ENCODE peak calls at places on chromosomes 13 and 19, in four cellular contexts. O is K562, U is H1, Z is SK-N-SH. K is an unnamed sample.

GRCh38 chr19:48830088-48830487 is 6.2 kb downstream of the HSD17B14 start:
- DNase-seq in O (peak), Z (no peak), U (no peak), K (no peak)

GRCh38 chr13:109361562-109361961 is 424.8 kb downstream of the IRS2 start:
- DNase-seq in Z (peak), O (no peak), U (no peak), K (no peak)

GRCh38 chr19:33365676-33366075 is 7.8 kb upstream of the CEBPG start:
- DNase-seq in U (no peak), Z (no peak), O (no peak), K (no peak)

GRCh38 chr19:31254611-31255010 is 94.6 kb downstream of the TSHZ3 start:
- DNase-seq in Z (no peak), O (no peak), U (no peak), K (no peak)

GRCh38 chr13:34030782-34031181 is 212.8 kb downstream of the RFC3 start:
- DNase-seq in Z (no peak), U (no peak), O (no peak), K (no peak)

GRCh38 chr13:111491021-111491420 is 170.6 kb downstream of the TEX29 start:
- DNase-seq in Z (no peak), O (no peak), U (no peak), K (no peak)

GRCh38 chr13:113499936-113500335 is 9.4 kb upstream of the DCUN1D2 start:
- DNase-seq in Z (no peak), O (no peak), U (no peak), K (no peak)

GRCh38 chr13:113553541-113554332 is 30.8 kb upstream of the TFDP1 start:
- DNase-seq in O (no peak), U (no peak), Z (no peak), K (no peak)

GRCh38 chr19:19321143-19321577 is 531 bp downstream of the MAU2 start:
- DNase-seq in Z (peak), U (no peak), O (peak), K (peak)

GRCh38 chr13:21976159-21976558 is 305.3 kb downstream of the FGF9 start:
- DNase-seq in O (no peak), Z (no peak), U (no peak), K (no peak)

GRCh38 chr13:73844986-73845385 is 289.2 kb downstream of the KLF12 start:
- DNase-seq in Z (no peak), O (no peak), U (no peak), K (no peak)

GRCh38 chr19:54478677-54479266 is 5.7 kb upstream of the CDC42EP5 start:
- DNase-seq in U (no peak), Z (peak), O (no peak), K (peak)

GRCh38 chr13:90750957-90751356 is 596.5 kb upstream of the MIR17HG start:
- DNase-seq in U (no peak), Z (peak), O (no peak), K (no peak)

GRCh38 chr19:28586501-28586900 is 626.5 kb downstream of the UQCRFS1 start:
- DNase-seq in U (no peak), Z (no peak), O (no peak), K (no peak)

GRCh38 chr13:101576452-101576851 is 124.0 kb downstream of the ITGBL1 start:
- DNase-seq in U (no peak), O (no peak), Z (no peak), K (no peak)

GRCh38 chr19:47230122-47230920 is 678 bp downstream of the BBC3 start:
- DNase-seq in Z (peak), U (no peak), O (peak), K (peak)

GRCh38 chr19:11204943-11205349 is 7.6 kb upstream of the KANK2 start:
- DNase-seq in O (no peak), Z (peak), U (no peak), K (no peak)

GRCh38 chr13:48265217-48265815 is 32.3 kb downstream of the ITM2B start:
- DNase-seq in O (no peak), Z (no peak), U (no peak), K (no peak)

GRCh38 chr13:28794370-28794769 is 25.8 kb upstream of the MTUS2 start:
- DNase-seq in U (no peak), O (no peak), Z (no peak), K (no peak)

GRCh38 chr13:97116754-97117153 is 105.4 kb upstream of the MBNL2 start:
- DNase-seq in Z (no peak), O (no peak), U (no peak), K (no peak)

GRCh38 chr13:74047925-74048324 is 86.3 kb downstream of the KLF12 start:
- DNase-seq in O (no peak), Z (no peak), U (no peak), K (no peak)

GRCh38 chr13:73089216-73089615 is 30.4 kb downstream of the KLF5 start:
- DNase-seq in O (no peak), U (no peak), Z (no peak), K (no peak)

GRCh38 chr13:26022538-26023292 is 29.1 kb downstream of the SHISA2 start:
- DNase-seq in Z (peak), U (no peak), O (no peak), K (no peak)

GRCh38 chr13:104809483-104809882 is 1726.0 kb downstream of the EFNB2 start:
- DNase-seq in U (no peak), O (no peak), Z (no peak), K (no peak)

GRCh38 chr19:35309481-35310279 is 17.7 kb downstream of the MAG start:
- DNase-seq in U (no peak), Z (no peak), O (peak), K (no peak)

GRCh38 chr13:105471683-105472082 is 1063.8 kb downstream of the EFNB2 start:
- DNase-seq in U (no peak), O (no peak), Z (no peak), K (no peak)

GRCh38 chr13:112968910-112969691 is at the start of gene MCF2L:
- DNase-seq in U (no peak), O (peak), Z (peak), K (no peak)

GRCh38 chr13:53100394-53101063 is 71.9 kb downstream of the OLFM4 start:
- DNase-seq in Z (no peak), U (no peak), O (no peak), K (no peak)

GRCh38 chr13:58994778-58995177 is 1169.0 kb downstream of the DIAPH3 start:
- DNase-seq in Z (no peak), U (no peak), O (no peak), K (no peak)

GRCh38 chr19:45947926-45948325 is 25.7 kb downstream of the NOVA2 start:
- DNase-seq in U (no peak), O (no peak), Z (no peak), K (no peak)

GRCh38 chr13:97359181-97360057 is 74.5 kb upstream of the RAP2A start:
- DNase-seq in O (peak), U (no peak), Z (peak), K (peak)

GRCh38 chr19:33683881-33684549 is 62.3 kb downstream of the CHST8 start:
- DNase-seq in O (no peak), U (peak), Z (no peak), K (peak)

GRCh38 chr19:11203194-11204075 is 6.1 kb upstream of the KANK2 start:
- DNase-seq in U (peak), Z (peak), O (peak), K (peak)

GRCh38 chr19:51259348-51260245 is 8.7 kb downstream of the SIGLECL1 start:
- DNase-seq in U (peak), Z (peak), O (peak), K (peak)

GRCh38 chr19:13887039-13887438 is 10.1 kb downstream of the NANOS3 start:
- DNase-seq in O (no peak), Z (no peak), U (no peak), K (no peak)

GRCh38 chr19:29881386-29881785 is 60.7 kb upstream of the URI1 start:
- DNase-seq in O (no peak), U (no peak), Z (no peak), K (no peak)

GRCh38 chr13:114145256-114145655 is 12.8 kb upstream of the RASA3 start:
- DNase-seq in O (no peak), Z (peak), U (no peak), K (no peak)

GRCh38 chr13:79459906-79460305 is 21.0 kb upstream of the NDFIP2 start:
- DNase-seq in U (no peak), O (no peak), Z (no peak), K (no peak)

GRCh38 chr13:94384217-94384905 is 95.1 kb downstream of the DCT start:
- DNase-seq in Z (no peak), U (no peak), O (no peak), K (no peak)

GRCh38 chr19:49560358-49560900 is 19.9 kb downstream of the NOSIP start:
- DNase-seq in U (no peak), O (peak), Z (no peak), K (no peak)

GRCh38 chr19:12882589-12882988 is 1.3 kb upstream of the DNASE2 start:
- DNase-seq in Z (no peak), O (no peak), U (no peak), K (no peak)

GRCh38 chr19:12885749-12886706 is 973 bp downstream of the KLF1 start:
- DNase-seq in U (no peak), O (peak), Z (peak), K (peak)

GRCh38 chr19:12884926-12885748 is 1.9 kb downstream of the KLF1 start:
- DNase-seq in U (peak), Z (peak), O (peak), K (peak)

GRCh38 chr19:12884202-12884601 is 2.8 kb downstream of the KLF1 start:
- DNase-seq in U (no peak), O (no peak), Z (no peak), K (no peak)

DNA sequence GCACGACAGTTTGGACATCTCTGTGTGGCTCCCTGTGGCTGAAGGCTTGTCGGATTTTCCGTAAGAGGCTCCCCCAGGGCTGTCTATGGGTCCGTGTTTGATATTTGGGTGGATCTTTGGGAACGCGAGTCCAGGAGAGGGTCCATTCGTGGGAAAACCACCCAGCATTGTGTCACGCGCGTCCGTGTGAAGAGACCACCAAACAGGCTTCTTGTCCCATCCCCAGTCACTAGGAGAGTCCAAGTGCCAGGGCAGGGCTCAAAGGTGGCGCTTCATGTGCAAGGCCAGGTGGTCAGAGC is 2.4 kb downstream of the KLF1 start:
- DNase-seq in Z (no peak), O (no peak), U (no peak), K (no peak)
- TF ChIP-seq TEAD4 in Z (no peak), O (no peak), U (no peak), K (no peak)

DNA sequence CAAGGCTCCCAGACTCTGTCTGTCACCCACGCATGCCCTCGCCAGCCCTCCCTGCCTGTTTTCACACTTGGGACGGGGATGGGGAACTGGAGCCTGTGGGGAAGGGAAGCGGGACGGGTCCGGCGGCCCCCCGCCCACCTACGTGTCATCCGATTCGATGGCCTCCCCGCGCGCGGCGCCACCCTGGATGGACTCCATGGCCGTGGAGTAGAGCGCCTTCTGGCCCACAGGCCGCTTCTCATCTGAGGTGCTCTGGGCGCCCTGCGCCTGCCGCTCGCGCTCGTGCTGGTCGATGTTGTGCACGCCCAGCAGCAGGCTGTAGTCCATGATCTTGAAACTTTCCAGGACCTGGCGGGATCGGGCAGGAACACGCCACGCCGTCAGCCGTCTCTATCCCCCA is 25.1 kb upstream of the CACTIN start:
- DNase-seq in Z (no peak), U (no peak), O (no peak), K (no peak)
- TF ChIP-seq TEAD4 in Z (no peak), U (no peak), O (no peak), K (no peak)

DNA sequence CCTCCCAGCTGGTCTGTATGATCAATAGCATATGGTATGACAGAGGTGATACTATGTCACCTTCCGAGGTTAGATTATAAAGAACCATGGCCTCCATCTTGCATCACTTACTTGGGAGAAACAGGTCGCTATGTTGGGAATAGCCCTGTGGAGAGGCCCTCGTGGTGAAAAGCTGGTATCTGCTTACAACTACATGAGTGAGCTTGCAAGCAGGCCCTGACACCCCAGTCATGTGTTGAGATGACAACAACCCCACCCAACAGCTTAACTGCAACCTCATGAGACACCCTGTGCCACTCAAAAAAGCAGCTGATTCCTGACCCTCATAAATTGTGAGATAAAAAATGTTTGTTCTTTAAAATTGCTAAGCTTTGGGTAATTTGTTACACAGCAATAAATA is 18.8 kb downstream of the MTRF1 start:
- DNase-seq in O (no peak), Z (no peak), U (no peak), K (no peak)
- TF ChIP-seq TEAD4 in O (no peak), Z (no peak), U (no peak), K (no peak)

GRCh38 chr19:38617283-38617763 is 430 bp downstream of the MAP4K1 start:
- DNase-seq in Z (no peak), O (no peak), U (no peak), K (no peak)
- TF ChIP-seq TEAD4 in Z (no peak), O (no peak), U (no peak), K (no peak)

GRCh38 chr19:868458-869244 is 9.2 kb downstream of the CFD start:
- DNase-seq in O (no peak), U (no peak), Z (no peak), K (no peak)

GRCh38 chr19:867855-868457 is 8.5 kb downstream of the CFD start:
- DNase-seq in Z (no peak), U (no peak), O (no peak), K (no peak)

GRCh38 chr19:870963-871401 is 11.5 kb downstream of the CFD start:
- DNase-seq in U (no peak), Z (peak), O (no peak), K (no peak)

GRCh38 chr19:870314-870713 is 10.8 kb downstream of the CFD start:
- DNase-seq in O (no peak), U (no peak), Z (no peak), K (no peak)

DNA sequence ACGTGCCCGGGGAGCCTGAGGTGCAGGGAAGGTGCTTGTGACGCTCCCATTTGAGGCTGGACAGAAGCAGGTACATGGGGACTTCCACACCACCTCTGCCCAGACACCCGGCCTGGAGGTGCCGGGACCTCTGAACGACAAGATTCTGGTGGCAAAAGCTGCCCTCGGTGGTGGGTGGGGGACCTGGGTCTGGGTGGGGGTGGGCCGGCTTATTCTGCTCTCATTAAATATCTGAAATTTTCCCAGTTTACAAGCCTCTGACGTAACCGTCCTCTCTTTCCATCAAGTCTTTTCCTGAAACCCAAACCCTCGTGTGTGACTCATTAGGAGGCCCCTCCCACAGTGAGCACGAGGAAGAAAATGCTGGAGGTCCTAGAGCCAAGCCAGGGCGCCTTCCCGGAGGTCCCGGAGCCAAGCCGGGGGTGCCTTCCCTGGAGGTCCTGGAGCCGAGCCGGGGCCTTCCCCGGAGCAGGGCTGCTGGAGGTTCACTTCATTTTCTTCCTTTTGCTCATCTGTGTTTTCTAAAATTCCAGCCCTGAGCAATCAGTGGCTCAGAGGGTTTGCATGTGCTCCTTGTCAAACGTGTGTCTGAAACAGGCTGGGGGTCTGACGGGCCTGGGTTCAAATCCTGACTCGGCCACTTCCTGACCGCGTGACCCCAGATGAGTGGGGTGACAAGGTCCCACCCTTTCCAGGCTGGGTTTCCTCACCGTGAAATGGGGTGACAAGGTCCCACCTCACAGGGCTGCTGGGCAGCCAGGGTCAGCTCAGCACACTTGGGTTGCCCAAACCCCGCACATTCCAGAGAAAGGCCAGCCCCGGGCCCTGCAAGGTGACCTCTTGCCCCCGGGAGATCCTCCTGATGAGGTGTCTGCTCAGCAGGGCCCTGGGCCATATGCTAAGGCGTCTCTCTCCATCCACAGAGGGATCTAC is 10.0 kb downstream of the CFD start:
- DNase-seq in O (no peak), U (no peak), Z (no peak), K (no peak)
- TF ChIP-seq TEAD4 in O (no peak), U (no peak), Z (no peak), K (no peak)

DNA sequence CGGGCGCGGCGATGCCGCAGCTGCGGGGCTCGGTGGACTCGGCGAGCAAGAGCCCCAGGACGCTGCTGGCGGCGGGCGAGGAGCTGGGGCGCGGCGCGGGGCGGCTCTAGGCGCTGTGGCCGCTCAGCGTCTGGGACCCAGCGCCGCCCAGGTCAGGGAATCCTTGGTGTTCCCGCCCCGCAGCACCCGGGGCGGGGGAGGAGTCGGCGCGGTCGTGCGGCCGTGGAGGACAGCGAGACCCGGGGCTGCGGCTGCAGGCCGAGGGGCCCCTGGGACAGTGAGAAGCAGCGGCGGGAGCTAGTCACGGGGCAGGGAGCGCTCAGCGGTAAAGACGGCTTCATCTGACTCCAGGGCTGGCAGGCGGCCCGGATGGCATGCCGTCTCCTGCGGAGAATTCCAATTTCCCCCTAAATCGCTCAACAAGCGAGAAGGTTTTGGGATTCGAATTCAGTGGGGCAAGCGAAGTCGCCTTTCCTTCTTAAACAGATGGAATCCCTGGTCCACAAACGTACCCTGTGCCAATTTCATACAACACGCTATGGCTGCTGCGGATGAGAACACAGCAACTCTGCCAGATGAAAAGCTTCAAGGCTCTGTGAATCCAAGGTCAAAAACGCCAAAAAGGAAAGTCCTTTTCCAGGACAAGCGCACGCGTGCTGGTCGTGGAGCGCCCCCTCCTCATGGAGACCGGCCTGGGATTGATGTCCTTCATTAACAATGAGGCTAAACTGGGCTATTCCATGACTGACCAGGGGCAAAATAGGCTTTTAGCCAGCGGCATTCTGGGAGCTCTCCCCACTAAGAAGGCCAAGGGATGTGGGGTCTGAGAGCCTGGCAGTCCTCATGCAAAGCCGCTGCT is 4.2 kb upstream of the ZSCAN4 start:
- DNase-seq in Z (peak), O (peak), U (no peak), K (peak)
- TF ChIP-seq TEAD4 in Z (no peak), O (no peak), U (no peak), K (no peak)

GRCh38 chr13:30804474-30804873 is 69.1 kb downstream of the ALOX5AP start:
- DNase-seq in U (no peak), Z (peak), O (no peak), K (no peak)

GRCh38 chr13:30807392-30807791 is 72.0 kb downstream of the ALOX5AP start:
- DNase-seq in U (no peak), O (no peak), Z (no peak), K (no peak)

GRCh38 chr13:30806784-30807183 is 71.4 kb downstream of the ALOX5AP start:
- DNase-seq in Z (no peak), O (no peak), U (no peak), K (no peak)

GRCh38 chr13:30805132-30805537 is 69.8 kb downstream of the ALOX5AP start:
- DNase-seq in Z (no peak), U (no peak), O (no peak), K (no peak)

GRCh38 chr13:30805603-30806011 is 70.3 kb downstream of the ALOX5AP start:
- DNase-seq in U (no peak), Z (peak), O (no peak), K (no peak)
- TF ChIP-seq TEAD4 in U (no peak), Z (no peak), O (no peak), K (no peak)

GRCh38 chr13:76829572-76830327 is 56.5 kb downstream of the KCTD12 start:
- DNase-seq in O (no peak), Z (no peak), U (no peak), K (no peak)
- TF ChIP-seq TEAD4 in O (no peak), Z (no peak), U (no peak), K (no peak)

K was measured in WTC11.